ENCODE peak calls at places on chromosomes 11 and 22, in five cellular contexts. One of them, this sample, is unnamed.

GRCh38 chr11:64100345-64100744 is 64.6 kb downstream of the FLRT1 start:
- DNase-seq in RWPE1: no peak
- DNase-seq in H9: peak
- DNase-seq in GM23338: peak
- DNase-seq in lung: no peak
- DNase-seq in this sample: peak

GRCh38 chr11:5690736-5691135 is 1.1 kb downstream of the TRIM22 start:
- DNase-seq in RWPE1: no peak
- DNase-seq in H9: no peak
- DNase-seq in GM23338: no peak
- DNase-seq in lung: no peak
- DNase-seq in this sample: peak

GRCh38 chr11:7056828-7057513 is 31.8 kb upstream of the RBMXL2 start:
- DNase-seq in RWPE1: no peak
- DNase-seq in H9: no peak
- DNase-seq in GM23338: no peak
- DNase-seq in lung: no peak
- DNase-seq in this sample: no peak

GRCh38 chr22:24962094-24962493 is 9.6 kb downstream of the KIAA1671 start:
- DNase-seq in RWPE1: no peak
- DNase-seq in H9: no peak
- DNase-seq in GM23338: no peak
- DNase-seq in lung: no peak
- DNase-seq in this sample: no peak

GRCh38 chr22:31184015-31184414 is 24.0 kb downstream of the RNF185 start:
- DNase-seq in RWPE1: no peak
- DNase-seq in H9: no peak
- DNase-seq in GM23338: no peak
- DNase-seq in lung: no peak
- DNase-seq in this sample: no peak

GRCh38 chr11:128802358-128802981 is 64.6 kb downstream of the KCNJ1 start:
- DNase-seq in RWPE1: peak
- DNase-seq in H9: peak
- DNase-seq in GM23338: peak
- DNase-seq in lung: no peak
- DNase-seq in this sample: peak

GRCh38 chr22:25764270-25765015 is 22.5 kb downstream of the MYO18B start:
- DNase-seq in RWPE1: no peak
- DNase-seq in H9: peak
- DNase-seq in GM23338: peak
- DNase-seq in lung: no peak
- DNase-seq in this sample: no peak

GRCh38 chr11:121112498-121113455 is 11.7 kb downstream of the TECTA start:
- DNase-seq in RWPE1: peak
- DNase-seq in H9: peak
- DNase-seq in GM23338: peak
- DNase-seq in lung: peak
- DNase-seq in this sample: peak

GRCh38 chr22:19892925-19893324 is 38.3 kb upstream of the GNB1L start:
- DNase-seq in RWPE1: no peak
- DNase-seq in H9: no peak
- DNase-seq in GM23338: no peak
- DNase-seq in lung: no peak
- DNase-seq in this sample: no peak

GRCh38 chr11:17351510-17352176 is at the start of gene NCR3LG1:
- DNase-seq in RWPE1: no peak
- DNase-seq in H9: peak
- DNase-seq in GM23338: peak
- DNase-seq in lung: peak
- DNase-seq in this sample: peak

GRCh38 chr11:91396243-91397133 is 828.1 kb upstream of the FAT3 start:
- DNase-seq in RWPE1: peak
- DNase-seq in H9: no peak
- DNase-seq in GM23338: no peak
- DNase-seq in lung: no peak
- DNase-seq in this sample: no peak

GRCh38 chr22:24325105-24325757 is 54.6 kb downstream of the SPECC1L start:
- DNase-seq in RWPE1: peak
- DNase-seq in H9: no peak
- DNase-seq in GM23338: peak
- DNase-seq in lung: no peak
- DNase-seq in this sample: peak

GRCh38 chr22:36238348-36239149 is 778 bp downstream of the APOL2 start:
- DNase-seq in RWPE1: no peak
- DNase-seq in H9: peak
- DNase-seq in GM23338: no peak
- DNase-seq in lung: no peak
- DNase-seq in this sample: peak

GRCh38 chr11:132427611-132428010 is 1057.2 kb downstream of the NTM start:
- DNase-seq in RWPE1: peak
- DNase-seq in H9: no peak
- DNase-seq in GM23338: no peak
- DNase-seq in lung: no peak
- DNase-seq in this sample: no peak

GRCh38 chr11:110901441-110901840 is 189.2 kb upstream of the ARHGAP20 start:
- DNase-seq in RWPE1: no peak
- DNase-seq in H9: no peak
- DNase-seq in GM23338: no peak
- DNase-seq in lung: no peak
- DNase-seq in this sample: no peak

GRCh38 chr22:35835998-35836691 is 118.5 kb downstream of the APOL5 start:
- DNase-seq in RWPE1: peak
- DNase-seq in H9: peak
- DNase-seq in GM23338: peak
- DNase-seq in lung: peak
- DNase-seq in this sample: no peak

GRCh38 chr11:58498464-58498863 is 9.4 kb downstream of the OR5B21 start:
- DNase-seq in RWPE1: no peak
- DNase-seq in H9: no peak
- DNase-seq in GM23338: no peak
- DNase-seq in lung: no peak
- DNase-seq in this sample: peak

GRCh38 chr11:110373061-110373702 is 56.6 kb upstream of the FDX1 start:
- DNase-seq in RWPE1: peak
- DNase-seq in H9: no peak
- DNase-seq in GM23338: no peak
- DNase-seq in lung: no peak
- DNase-seq in this sample: no peak

GRCh38 chr11:133531450-133531849 is 851 bp downstream of the OPCML start:
- DNase-seq in RWPE1: no peak
- DNase-seq in H9: no peak
- DNase-seq in GM23338: peak
- DNase-seq in lung: no peak
- DNase-seq in this sample: no peak

GRCh38 chr11:72742522-72743320 is 9.5 kb downstream of the ARAP1 start:
- DNase-seq in RWPE1: no peak
- DNase-seq in H9: no peak
- DNase-seq in GM23338: no peak
- DNase-seq in lung: no peak
- DNase-seq in this sample: no peak
- H3K27ac ChIP-seq in RWPE1: peak
- H3K27ac ChIP-seq in H9: no peak
- H3K27ac ChIP-seq in GM23338: no peak
- H3K27ac ChIP-seq in lung: no peak
- H3K27ac ChIP-seq in this sample: peak

GRCh38 chr11:99519095-99519494 is 498.3 kb downstream of the CNTN5 start:
- DNase-seq in RWPE1: no peak
- DNase-seq in H9: no peak
- DNase-seq in GM23338: peak
- DNase-seq in lung: no peak
- DNase-seq in this sample: no peak

GRCh38 chr11:99522467-99523173 is 501.9 kb downstream of the CNTN5 start:
- DNase-seq in RWPE1: no peak
- DNase-seq in H9: no peak
- DNase-seq in GM23338: no peak
- DNase-seq in lung: no peak
- DNase-seq in this sample: no peak
- H3K27ac ChIP-seq in RWPE1: no peak
- H3K27ac ChIP-seq in H9: no peak
- H3K27ac ChIP-seq in GM23338: no peak
- H3K27ac ChIP-seq in lung: no peak
- H3K27ac ChIP-seq in this sample: no peak

GRCh38 chr11:502288-503178 is 4.5 kb downstream of the RNH1 start:
- DNase-seq in RWPE1: no peak
- DNase-seq in H9: no peak
- DNase-seq in GM23338: no peak
- DNase-seq in lung: no peak
- DNase-seq in this sample: no peak
- H3K27ac ChIP-seq in RWPE1: peak
- H3K27ac ChIP-seq in H9: no peak
- H3K27ac ChIP-seq in GM23338: no peak
- H3K27ac ChIP-seq in lung: no peak
- H3K27ac ChIP-seq in this sample: no peak

GRCh38 chr22:37304595-37305343 is 22.5 kb downstream of the CYTH4 start:
- DNase-seq in RWPE1: no peak
- DNase-seq in H9: no peak
- DNase-seq in GM23338: peak
- DNase-seq in lung: no peak
- DNase-seq in this sample: no peak

GRCh38 chr22:37305873-37306272 is 23.6 kb downstream of the CYTH4 start:
- DNase-seq in RWPE1: no peak
- DNase-seq in H9: no peak
- DNase-seq in GM23338: no peak
- DNase-seq in lung: no peak
- DNase-seq in this sample: no peak

GRCh38 chr22:37301144-37301820 is 19.0 kb downstream of the CYTH4 start:
- DNase-seq in RWPE1: no peak
- DNase-seq in H9: no peak
- DNase-seq in GM23338: no peak
- DNase-seq in lung: no peak
- DNase-seq in this sample: no peak

GRCh38 chr22:37302617-37303555 is 20.6 kb downstream of the CYTH4 start:
- DNase-seq in RWPE1: no peak
- DNase-seq in H9: no peak
- DNase-seq in GM23338: no peak
- DNase-seq in lung: no peak
- DNase-seq in this sample: no peak

DNA sequence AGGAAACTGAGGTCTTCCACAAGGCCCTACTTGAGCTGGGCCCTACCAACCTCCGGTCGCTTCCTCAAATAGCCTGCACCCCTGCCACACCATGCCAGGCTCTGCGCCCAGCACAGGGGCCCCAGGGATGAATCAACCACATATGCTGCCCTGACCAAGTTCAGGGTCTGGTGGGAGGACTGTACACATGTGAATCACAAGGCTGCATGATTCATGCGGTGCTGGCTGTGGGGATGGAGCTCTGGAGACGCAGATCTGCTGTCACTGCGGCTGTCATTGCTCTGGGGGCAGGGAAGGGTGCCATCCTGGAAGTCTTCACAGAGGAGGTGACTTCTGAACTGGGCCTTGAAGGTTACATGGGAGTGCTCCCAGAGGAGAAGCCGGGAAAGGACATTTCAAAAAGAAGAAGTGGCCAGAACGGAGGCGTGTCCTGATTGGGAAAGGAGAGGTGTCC is 21.5 kb downstream of the CYTH4 start:
- DNase-seq in RWPE1: peak
- DNase-seq in H9: no peak
- DNase-seq in GM23338: no peak
- DNase-seq in lung: no peak
- DNase-seq in this sample: no peak
- H3K27ac ChIP-seq in RWPE1: peak
- H3K27ac ChIP-seq in H9: no peak
- H3K27ac ChIP-seq in GM23338: no peak
- H3K27ac ChIP-seq in lung: no peak
- H3K27ac ChIP-seq in this sample: no peak

DNA sequence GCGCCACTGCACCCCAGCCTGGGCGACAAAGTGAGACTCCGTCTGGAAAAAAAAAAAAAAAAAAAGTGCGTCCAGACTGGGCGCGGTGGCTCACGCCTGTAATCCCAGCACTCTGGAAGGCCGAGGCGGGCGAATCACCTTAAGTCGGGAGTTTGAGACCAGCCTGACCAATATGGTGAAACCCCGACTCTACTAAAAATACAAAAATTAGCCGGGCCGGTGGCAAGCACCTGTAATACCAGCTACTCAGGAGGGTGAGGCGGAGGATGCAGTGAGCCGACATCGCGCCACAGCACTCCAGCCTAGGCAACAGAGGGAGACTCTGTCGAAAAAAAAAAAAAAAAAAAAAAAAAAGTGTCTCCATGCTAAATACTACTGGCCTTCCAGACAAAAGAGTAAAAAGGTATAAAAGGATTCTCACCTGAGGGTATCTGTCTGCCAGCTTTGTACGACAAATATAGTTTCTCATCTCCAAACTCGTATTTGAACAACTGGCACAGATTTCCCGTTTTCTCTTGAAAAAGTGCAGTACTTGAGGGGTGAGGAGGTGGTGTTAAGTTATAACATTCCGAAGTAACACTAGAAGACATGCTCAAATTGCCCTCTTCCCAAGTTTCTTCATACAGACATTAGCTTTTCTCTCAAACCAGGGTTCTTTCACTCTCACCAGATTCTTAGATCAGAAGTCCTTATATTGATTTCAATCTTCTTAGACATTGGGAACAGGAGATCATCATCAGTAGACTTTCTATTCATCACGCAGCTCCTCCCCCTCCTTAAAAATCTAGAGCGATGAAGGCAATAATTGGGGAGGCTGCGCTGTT is 1.1 kb downstream of the USP28 start:
- DNase-seq in RWPE1: peak
- DNase-seq in H9: no peak
- DNase-seq in GM23338: peak
- DNase-seq in lung: no peak
- DNase-seq in this sample: no peak
- H3K27ac ChIP-seq in RWPE1: peak
- H3K27ac ChIP-seq in H9: peak
- H3K27ac ChIP-seq in GM23338: peak
- H3K27ac ChIP-seq in lung: peak
- H3K27ac ChIP-seq in this sample: no peak

GRCh38 chr11:47234669-47235075 is 13.9 kb downstream of the ACP2 start:
- DNase-seq in RWPE1: no peak
- DNase-seq in H9: no peak
- DNase-seq in GM23338: no peak
- DNase-seq in lung: peak
- DNase-seq in this sample: no peak
- H3K27ac ChIP-seq in RWPE1: peak
- H3K27ac ChIP-seq in H9: no peak
- H3K27ac ChIP-seq in GM23338: peak
- H3K27ac ChIP-seq in lung: peak
- H3K27ac ChIP-seq in this sample: no peak

This sample was measured in OCI-LY7.